ENCODE peak calls at places on chromosome 1, in six cellular contexts. Y is T-helper 17 cell, Q is RWPE2, L is psoas muscle, V is left ventricle myocardium superior, B is A549. J is an unnamed sample.

GRCh38 chr1:40797668-40798010 is 14.1 kb downstream of the KCNQ4 start:
- ATAC-seq in L (no peak), B (no peak), Y (no peak), V (no peak), Q (no peak), J (no peak)

GRCh38 chr1:225480825-225481434 is 53.1 kb upstream of the LBR start:
- ATAC-seq in Q (peak), Y (peak), B (peak), V (peak), L (peak), J (peak)

GRCh38 chr1:105492941-105493340 is 1563.5 kb upstream of the PRMT6 start:
- ATAC-seq in L (no peak), Y (no peak), Q (no peak), B (no peak), V (no peak), J (no peak)

GRCh38 chr1:245345191-245345884 is 190.6 kb downstream of the KIF26B start:
- ATAC-seq in Q (no peak), Y (no peak), L (no peak), B (peak), V (no peak), J (peak)

GRCh38 chr1:45012639-45013278 is 705 bp downstream of the UROD start:
- ATAC-seq in Y (no peak), B (no peak), L (peak), V (peak), Q (peak), J (no peak)

GRCh38 chr1:19450811-19451564 is 34.4 kb downstream of the CAPZB start:
- ATAC-seq in B (peak), Y (no peak), L (peak), V (peak), Q (peak), J (no peak)

GRCh38 chr1:5513891-5514515 is 478.2 kb downstream of the NPHP4 start:
- ATAC-seq in Y (no peak), V (no peak), B (no peak), Q (no peak), L (no peak), J (no peak)

GRCh38 chr1:95226781-95227660 is 7.0 kb upstream of the RWDD3 start:
- ATAC-seq in V (peak), Q (no peak), B (no peak), L (no peak), Y (no peak), J (no peak)

J was measured in stimulated activated memory B cell treated with anti-CD40 and anti-IgM and Interleukin-4, amounts not matched to agents 10 μg/mL and 1 μg/mL and 100 μg/mL, for 72 hours.